ENCODE peak calls at places on chromosomes 16 and 17, in six cellular contexts. Q is activated naive CD4-positive, alpha-beta T cell; N is stimulated activated CD4-positive, alpha-beta T cell treated with anti-CD3 and anti-CD28 coated beads, Interleukin-15, amount 100 ng/mL, for 1 hour; C is AML-193; M is stomach; O is HT-29. D is an unnamed sample.

GRCh38 chr16:2213817-2214720 is 571 bp downstream of the PGP start:
- DNase-seq in Q (no peak), N (no peak), C (no peak), M (no peak), O (no peak), D (peak; percentile 51)

GRCh38 chr17:56440391-56440790 is 153.1 kb upstream of the NOG start:
- DNase-seq in Q (no peak), N (no peak), C (no peak), M (no peak), O (no peak), D (no peak)

GRCh38 chr17:27552467-27552779 is 78.6 kb upstream of the LGALS9 start:
- DNase-seq in Q (no peak), N (no peak), C (no peak), M (no peak), O (peak; percentile 68), D (peak; percentile 73)

GRCh38 chr17:83015511-83015910 is 63.9 kb upstream of the METRNL start:
- DNase-seq in Q (no peak), N (no peak), C (no peak), M (no peak), O (no peak), D (no peak)

GRCh38 chr16:12542818-12543699 is 260.6 kb downstream of the CPPED1 start:
- DNase-seq in Q (no peak), N (no peak), C (no peak), M (no peak), O (no peak), D (no peak)

GRCh38 chr16:69187387-69187890 is 475 bp downstream of the SNTB2 start:
- DNase-seq in Q (peak; percentile 34), N (peak; percentile 31), C (no peak), M (peak; percentile 60), O (peak; percentile 47), D (peak; percentile 59)

GRCh38 chr16:78365376-78365775 is 265.9 kb downstream of the WWOX start:
- DNase-seq in Q (no peak), N (no peak), C (no peak), M (no peak), O (no peak), D (no peak)

GRCh38 chr16:4743217-4743897 is 9.0 kb downstream of the DNAAF8 start:
- DNase-seq in Q (no peak), N (no peak), C (no peak), M (no peak), O (no peak), D (no peak)

GRCh38 chr17:30548189-30548588 is 71.0 kb downstream of the GOSR1 start:
- DNase-seq in Q (no peak), N (no peak), C (no peak), M (no peak), O (no peak), D (no peak)

GRCh38 chr17:48241131-48241591 is 133.6 kb downstream of the SNX11 start:
- DNase-seq in Q (no peak), N (no peak), C (peak; percentile 76), M (no peak), O (no peak), D (peak; percentile 88)

GRCh38 chr16:30053376-30054015 is 12.1 kb upstream of the ALDOA start:
- DNase-seq in Q (no peak), N (no peak), C (peak; percentile 28), M (no peak), O (peak; percentile 35), D (peak; percentile 42)

GRCh38 chr17:50452627-50453300 is 15.9 kb downstream of the CHAD start:
- DNase-seq in Q (no peak), N (no peak), C (peak; percentile 77), M (no peak), O (peak; percentile 76), D (peak; percentile 78)

GRCh38 chr17:7440113-7440822 is 956 bp downstream of the FGF11 start:
- DNase-seq in Q (no peak), N (no peak), C (no peak), M (peak; percentile 72), O (no peak), D (peak; percentile 38)

GRCh38 chr17:40486513-40487370 is 14.7 kb downstream of the TNS4 start:
- DNase-seq in Q (no peak), N (no peak), C (no peak), M (no peak), O (peak; percentile 32), D (peak; percentile 49)

GRCh38 chr16:88320947-88321634 is 61.7 kb upstream of the ZNF469 start:
- DNase-seq in Q (no peak), N (no peak), C (no peak), M (no peak), O (no peak), D (peak; percentile 48)

GRCh38 chr16:85234310-85235235 is 122.3 kb upstream of the CIBAR2 start:
- DNase-seq in Q (no peak), N (no peak), C (no peak), M (peak; percentile 51), O (peak; percentile 30), D (no peak)

GRCh38 chr16:20203277-20203676 is 124.0 kb downstream of the GP2 start:
- DNase-seq in Q (no peak), N (no peak), C (no peak), M (no peak), O (no peak), D (no peak)

GRCh38 chr17:68613739-68614298 is 12.7 kb upstream of the FAM20A start:
- DNase-seq in Q (no peak), N (no peak), C (peak; percentile 83), M (no peak), O (peak; percentile 64), D (peak; percentile 75)

GRCh38 chr17:65345261-65346060 is 208.3 kb downstream of the RGS9 start:
- DNase-seq in Q (no peak), N (no peak), C (no peak), M (no peak), O (no peak), D (peak; percentile 5)

GRCh38 chr17:70776446-70776845 is 607.1 kb downstream of the KCNJ2 start:
- DNase-seq in Q (no peak), N (no peak), C (no peak), M (no peak), O (no peak), D (no peak)

GRCh38 chr16:6483634-6484033 is 849.0 kb upstream of the RBFOX1 start:
- DNase-seq in Q (no peak), N (no peak), C (no peak), M (no peak), O (no peak), D (no peak)

GRCh38 chr17:37368577-37368976 is 7.2 kb upstream of the C17orf78 start:
- DNase-seq in Q (no peak), N (no peak), C (peak; percentile 80), M (no peak), O (no peak), D (peak; percentile 74)